ENCODE peak calls at places on chromosomes 3 and 15, in six cellular contexts. O, S, Q, U, J and R are unnamed samples.
A peak's percentile ranks its signal among the peaks of the same experiment; 100 is the strongest.

GRCh38 chr15:100733786-100734185 is 131.4 kb downstream of the ASB7 start:
- DNase-seq in O (no peak), Q (no peak), S (peak; percentile 77), J (no peak), U (no peak), R (no peak)

GRCh38 chr3:16477501-16477900 is 36.0 kb downstream of the RFTN1 start:
- DNase-seq in Q (no peak), U (no peak), O (no peak), J (no peak), S (peak; percentile 49), R (no peak)

GRCh38 chr3:197216914-197217313 is 81.5 kb downstream of the DLG1 start:
- DNase-seq in Q (no peak), U (no peak), S (peak; percentile 54), O (no peak), J (no peak), R (no peak)

GRCh38 chr15:89461386-89461785 is 35.0 kb downstream of the RHCG start:
- DNase-seq in O (no peak), J (no peak), Q (no peak), U (no peak), S (no peak), R (no peak)

GRCh38 chr15:70375006-70375409 is 277.3 kb upstream of the TLE3 start:
- DNase-seq in U (no peak), S (no peak), J (no peak), O (peak; percentile 80), Q (no peak), R (no peak)

GRCh38 chr3:179504371-179504770 is 53.1 kb upstream of the GNB4 start:
- DNase-seq in Q (no peak), J (no peak), S (no peak), U (no peak), O (no peak), R (no peak)

GRCh38 chr3:17639257-17639656 is 103.2 kb downstream of the TBC1D5 start:
- DNase-seq in J (no peak), Q (no peak), O (no peak), U (no peak), S (peak; percentile 82), R (no peak)

GRCh38 chr15:60982249-60982932 is 246.7 kb downstream of the RORA start:
- DNase-seq in J (no peak), O (no peak), U (no peak), Q (no peak), S (peak; percentile 26), R (no peak)

GRCh38 chr15:39594764-39595620 is 14.1 kb downstream of the THBS1 start:
- DNase-seq in S (peak; percentile 57), J (no peak), O (no peak), Q (no peak), U (no peak), R (no peak)

GRCh38 chr15:55764398-55764797 is 21.4 kb upstream of the PRTG start:
- DNase-seq in Q (no peak), S (no peak), J (no peak), O (no peak), U (no peak), R (no peak)

GRCh38 chr3:30751610-30752299 is 142.7 kb downstream of the GADL1 start:
- DNase-seq in S (peak; percentile 62), Q (no peak), U (peak; percentile 20), J (peak; percentile 11), O (no peak), R (peak; percentile 14)

GRCh38 chr3:118984699-118985098 is 49.9 kb downstream of the IGSF11 start:
- DNase-seq in U (no peak), O (no peak), S (no peak), Q (no peak), J (no peak), R (no peak)

GRCh38 chr3:61593630-61594029 is 32.3 kb downstream of the PTPRG start:
- DNase-seq in S (no peak), U (no peak), J (no peak), O (no peak), Q (no peak), R (no peak)

GRCh38 chr3:61591300-61591699 is 29.9 kb downstream of the PTPRG start:
- DNase-seq in S (no peak), J (no peak), U (no peak), O (no peak), Q (no peak), R (no peak)

GRCh38 chr3:61594978-61595687 is 33.8 kb downstream of the PTPRG start:
- DNase-seq in U (no peak), Q (no peak), J (no peak), O (no peak), S (peak; percentile 35), R (no peak)

GRCh38 chr3:61594144-61594977 is 33.0 kb downstream of the PTPRG start:
- DNase-seq in Q (no peak), U (no peak), O (no peak), S (no peak), J (no peak), R (no peak)

DNA sequence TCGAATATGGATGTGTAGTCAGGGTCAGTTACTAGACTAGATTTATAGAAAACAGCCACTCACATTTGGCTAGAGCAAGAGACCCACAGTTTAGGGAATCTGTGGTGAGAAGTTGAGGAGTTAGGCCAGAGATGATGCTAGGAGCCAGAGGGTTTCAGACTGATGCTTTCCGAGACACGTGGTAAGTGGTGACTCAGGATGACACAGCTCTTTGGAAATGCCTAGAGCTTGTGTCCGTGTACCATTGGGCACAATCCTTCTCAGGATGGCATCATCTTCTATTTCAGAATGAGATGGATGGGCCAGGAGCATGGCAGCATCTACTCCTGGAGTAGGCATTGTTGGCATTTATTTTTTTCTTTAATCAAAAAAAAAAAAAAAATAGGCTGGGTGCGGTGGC is 28.5 kb downstream of the PTPRG start:
- DNase-seq in S (peak; percentile 82), O (peak; percentile 8), Q (no peak), U (no peak), J (no peak), R (no peak)
- TF ChIP-seq BHLHE40 in S (no peak), O (no peak), Q (no peak), U (no peak), J (no peak), R (no peak)

DNA sequence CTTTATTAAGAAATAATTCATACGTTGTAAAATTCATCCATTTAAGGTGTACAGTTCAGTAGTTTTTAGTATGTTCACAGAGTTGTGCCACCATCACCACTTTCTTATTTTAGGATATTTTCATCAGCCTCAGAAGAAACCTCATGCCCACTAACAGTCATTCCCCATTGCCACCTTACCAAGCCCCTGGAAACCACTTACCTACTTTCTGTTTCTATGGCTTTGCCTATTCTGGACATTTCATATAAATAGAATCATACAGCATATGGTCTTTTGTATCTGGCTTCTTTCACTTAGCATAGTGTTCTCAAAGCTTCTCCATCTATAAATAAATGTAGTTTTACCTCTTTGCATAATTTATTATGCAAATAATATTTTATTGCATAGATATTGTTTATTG is 6.6 kb downstream of the FETUB start:
- DNase-seq in U (no peak), J (no peak), O (no peak), Q (no peak), S (no peak), R (no peak)
- TF ChIP-seq BHLHE40 in U (no peak), J (no peak), O (no peak), Q (no peak), S (no peak), R (no peak)

DNA sequence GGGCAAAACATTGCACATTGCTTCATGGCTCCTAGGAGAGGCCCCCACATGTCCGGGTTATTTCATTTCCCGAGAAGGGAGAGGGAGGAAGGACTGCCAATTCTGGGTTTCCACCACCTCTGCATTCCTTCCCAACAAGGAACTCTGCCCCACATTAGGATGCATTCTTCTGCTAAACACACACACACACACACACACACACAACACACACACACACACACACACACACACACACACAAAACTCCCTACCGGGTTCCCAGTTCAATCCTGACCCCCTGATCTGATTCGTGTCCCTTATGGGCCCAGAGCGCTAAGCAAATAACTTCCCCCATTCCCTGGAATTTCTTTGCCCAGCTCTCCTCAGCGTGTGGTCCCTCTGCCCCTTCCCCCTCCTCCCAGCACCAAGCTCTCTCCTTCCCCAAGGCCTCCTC is 1.9 kb downstream of the RHO start:
- DNase-seq in O (no peak), S (peak; percentile 58), Q (no peak), J (no peak), U (no peak), R (no peak)
- TF ChIP-seq BHLHE40 in O (no peak), S (no peak), Q (no peak), J (no peak), U (no peak), R (no peak)

DNA sequence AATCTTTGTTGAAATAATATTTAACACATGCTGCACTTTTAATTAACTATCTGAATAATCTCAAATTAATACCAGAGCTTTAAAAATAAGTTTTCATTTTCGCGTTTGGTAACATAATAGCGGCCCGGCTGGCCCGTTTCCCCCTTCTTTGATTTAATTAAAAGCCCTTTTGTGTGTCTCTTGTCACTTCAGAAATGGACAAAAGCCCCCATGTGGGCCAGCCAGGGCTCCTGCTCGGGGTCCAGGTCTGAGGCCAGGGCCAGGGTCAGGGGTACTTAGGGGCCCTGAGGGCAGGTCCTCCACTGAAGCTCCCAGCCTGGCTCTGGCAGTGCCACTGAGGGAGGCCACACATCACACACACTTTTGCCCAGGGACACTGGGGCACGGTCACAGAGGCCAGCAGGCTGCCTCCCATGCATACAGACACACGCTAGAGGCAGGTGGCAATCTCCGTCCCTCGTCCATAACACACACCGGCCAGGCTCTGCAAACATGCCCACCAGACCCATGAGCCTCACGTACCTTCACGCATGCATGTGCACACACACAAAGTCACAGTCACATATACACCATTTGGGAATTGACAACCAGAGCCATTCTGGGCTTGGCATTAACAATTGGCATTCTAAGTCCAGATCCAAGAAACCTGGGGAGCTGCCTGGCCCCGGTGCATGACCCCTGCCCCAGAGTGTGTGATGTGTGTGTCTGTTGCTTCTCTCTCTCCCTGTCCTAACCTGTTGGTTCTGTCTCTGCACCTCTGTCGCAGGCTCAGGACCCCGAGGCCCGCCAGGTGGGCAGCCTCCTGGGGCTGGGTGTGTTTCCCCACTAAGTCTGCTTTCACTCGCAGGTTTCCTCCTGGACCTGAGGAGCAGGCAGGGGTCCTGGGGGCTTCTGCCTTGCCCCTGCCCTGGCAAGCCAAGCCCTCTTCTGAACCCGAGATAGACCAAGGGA is 38.5 kb downstream of the DNAJB8 start:
- DNase-seq in O (no peak), J (no peak), U (no peak), S (no peak), Q (no peak), R (no peak)
- TF ChIP-seq BHLHE40 in O (no peak), J (no peak), U (no peak), S (no peak), Q (no peak), R (no peak)